ENCODE peak calls at places on chromosome 6, in six cellular contexts. N is NCI-H69; I is stimulated activated CD4-positive, alpha-beta T cell treated with anti-CD3 and anti-CD28 coated beads, Interleukin-15, amount 100 ng/mL, for 1 hour; Z is COR-L47; B is activated naive CD8-positive, alpha-beta T cell treated with anti-CD3 and anti-CD28 coated beads, Interleukin-2, amount 10 ng/mL, durations not matched to agents 7 days and 5 days; J is RPMI7951. X is an unnamed sample.

GRCh38 chr6:155158044-155158843 is 105.6 kb upstream of the CLDN20 start:
- DNase-seq in N (peak), B (no peak), J (no peak), Z (no peak), I (no peak), X (no peak)

GRCh38 chr6:159008656-159009288 is 8.8 kb upstream of the RSPH3 start:
- DNase-seq in Z (no peak), B (peak), I (no peak), N (peak), J (peak), X (peak)

GRCh38 chr6:33693186-33694158 is 18.0 kb downstream of the UQCC2 start:
- DNase-seq in B (no peak), N (no peak), Z (no peak), I (no peak), J (peak), X (peak)

GRCh38 chr6:154882107-154882506 is 113.0 kb upstream of the TIAM2 start:
- DNase-seq in J (no peak), I (no peak), B (no peak), N (no peak), Z (no peak), X (no peak)

GRCh38 chr6:145731432-145731831 is 3.9 kb downstream of the EPM2A start:
- DNase-seq in N (no peak), J (peak), Z (no peak), I (no peak), B (no peak), X (no peak)

GRCh38 chr6:157225575-157225995 is 97.7 kb downstream of the TMEM242 start:
- DNase-seq in N (no peak), I (no peak), Z (no peak), B (no peak), J (no peak), X (no peak)

GRCh38 chr6:127083231-127084015 is 35.0 kb upstream of the RSPO3 start:
- DNase-seq in I (no peak), B (no peak), J (no peak), Z (no peak), N (no peak), X (no peak)

GRCh38 chr6:149046822-149047246 is 270.7 kb upstream of the TAB2 start:
- DNase-seq in Z (no peak), N (no peak), J (peak), B (no peak), I (no peak), X (no peak)

GRCh38 chr6:74912234-74912633 is 293.6 kb downstream of the COL12A1 start:
- DNase-seq in B (no peak), I (no peak), N (no peak), Z (no peak), J (no peak), X (no peak)

GRCh38 chr6:52664185-52664990 is 6.5 kb upstream of the TMEM14A start:
- DNase-seq in I (peak), Z (peak), N (peak), B (peak), J (peak), X (peak)

GRCh38 chr6:160130729-160131484 is 9.3 kb downstream of the SLC22A1 start:
- DNase-seq in N (no peak), B (no peak), J (no peak), Z (no peak), I (no peak), X (no peak)

GRCh38 chr6:16240618-16241320 is 2.4 kb downstream of the GMPR start:
- DNase-seq in Z (no peak), I (no peak), N (no peak), J (no peak), B (no peak), X (peak)

GRCh38 chr6:39543117-39543516 is 182.1 kb downstream of the KIF6 start:
- DNase-seq in B (no peak), Z (no peak), J (no peak), I (no peak), N (no peak), X (no peak)

GRCh38 chr6:32047855-32048766 is 9.9 kb downstream of the CYP21A2 start:
- DNase-seq in N (peak), I (peak), B (peak), J (peak), Z (peak), X (peak)

GRCh38 chr6:134665029-134665723 is 284.7 kb downstream of the ALDH8A1 start:
- DNase-seq in I (no peak), Z (no peak), N (no peak), J (no peak), B (no peak), X (no peak)

GRCh38 chr6:57048577-57048976 is 2.1 kb downstream of the KIAA1586 start:
- DNase-seq in B (no peak), J (peak), I (no peak), N (no peak), Z (no peak), X (peak)

GRCh38 chr6:159023893-159024292 is 20.9 kb downstream of the TAGAP start:
- DNase-seq in Z (no peak), J (no peak), I (no peak), B (no peak), N (no peak), X (no peak)

GRCh38 chr6:38370653-38371311 is 268.9 kb downstream of the BTBD9 start:
- DNase-seq in Z (no peak), J (no peak), N (peak), B (no peak), I (no peak), X (no peak)

GRCh38 chr6:34829137-34829536 is 37.3 kb downstream of the BLTP3A start:
- DNase-seq in B (no peak), I (no peak), Z (no peak), J (no peak), N (no peak), X (no peak)

GRCh38 chr6:100342830-100343229 is 121.9 kb downstream of the SIM1 start:
- DNase-seq in N (no peak), J (peak), B (no peak), I (no peak), Z (no peak), X (no peak)

GRCh38 chr6:121912905-121913304 is 477.5 kb downstream of the GJA1 start:
- DNase-seq in B (no peak), N (no peak), Z (no peak), J (peak), I (no peak), X (no peak)

X was measured in NCI-H82.